ENCODE peak calls at places on chromosomes 5 and 9, in seven cellular contexts. Z is HepG2, M is cardiac fibroblast, O is PC-3, C is Peyer's patch, U is hepatocyte, V is stomach. N is an unnamed sample.

GRCh38 chr9:133839822-133840329 is 101.7 kb upstream of the SARDH start:
- DNase-seq in Z (peak), M (peak), O (no peak), C (no peak), U (peak), V (no peak), N (no peak)

GRCh38 chr5:131417240-131417869 is 153.5 kb downstream of the CDC42SE2 start:
- DNase-seq in Z (peak), M (peak), O (peak), C (peak), U (peak), V (peak), N (peak)

GRCh38 chr9:130208600-130209347 is 36.6 kb downstream of the NCS1 start:
- DNase-seq in Z (no peak), M (peak), O (no peak), C (no peak), U (no peak), V (no peak), N (no peak)

GRCh38 chr5:120684749-120685415 is 220.8 kb downstream of the PRR16 start:
- DNase-seq in Z (no peak), M (peak), O (no peak), C (no peak), U (no peak), V (no peak), N (no peak)

GRCh38 chr5:137360607-137361006 is 138.5 kb downstream of the SPOCK1 start:
- DNase-seq in Z (no peak), M (peak), O (peak), C (no peak), U (no peak), V (no peak), N (no peak)

GRCh38 chr9:115597330-115597729 is 479.4 kb upstream of the TNC start:
- DNase-seq in Z (no peak), M (peak), O (no peak), C (no peak), U (no peak), V (no peak), N (no peak)

GRCh38 chr9:128007566-128008138 is 26.9 kb upstream of the EEIG1 start:
- DNase-seq in Z (peak), M (peak), O (peak), C (peak), U (peak), V (peak), N (peak)

GRCh38 chr9:137227057-137227852 is at the start of gene RNF224:
- DNase-seq in Z (peak), M (peak), O (peak), C (peak), U (peak), V (peak), N (peak)

GRCh38 chr5:57832873-57833272 is 350.3 kb upstream of the ACTBL2 start:
- DNase-seq in Z (no peak), M (peak), O (no peak), C (no peak), U (no peak), V (no peak), N (no peak)

GRCh38 chr9:113775714-113776113 is 100.4 kb upstream of the ZNF618 start:
- DNase-seq in Z (no peak), M (no peak), O (no peak), C (no peak), U (no peak), V (no peak), N (no peak)

GRCh38 chr9:5263568-5264218 is 32.5 kb downstream of the INSL4 start:
- DNase-seq in Z (peak), M (peak), O (peak), C (no peak), U (peak), V (no peak), N (peak)

GRCh38 chr9:98916660-98917059 is 27.0 kb upstream of the COL15A1 start:
- DNase-seq in Z (no peak), M (no peak), O (no peak), C (peak), U (peak), V (no peak), N (no peak)

GRCh38 chr5:36770125-36770524 is 106.4 kb upstream of the NIPBL start:
- DNase-seq in Z (no peak), M (no peak), O (no peak), C (peak), U (no peak), V (no peak), N (no peak)

GRCh38 chr9:5902377-5902776 is 11.7 kb downstream of the MLANA start:
- DNase-seq in Z (no peak), M (no peak), O (no peak), C (no peak), U (no peak), V (no peak), N (no peak)

GRCh38 chr9:104970588-104970987 is 42.6 kb upstream of the ABCA1 start:
- DNase-seq in Z (no peak), M (peak), O (no peak), C (no peak), U (no peak), V (no peak), N (no peak)

GRCh38 chr9:22682536-22683392 is 236.1 kb downstream of the DMRTA1 start:
- DNase-seq in Z (no peak), M (peak), O (peak), C (no peak), U (no peak), V (no peak), N (no peak)

GRCh38 chr5:83551826-83552225 is 80.3 kb downstream of the VCAN start:
- DNase-seq in Z (no peak), M (peak), O (peak), C (no peak), U (peak), V (no peak), N (no peak)

GRCh38 chr5:120600639-120601038 is 136.5 kb downstream of the PRR16 start:
- DNase-seq in Z (no peak), M (no peak), O (no peak), C (no peak), U (no peak), V (no peak), N (no peak)

GRCh38 chr9:22098636-22099332 is 89.7 kb upstream of the CDKN2B start:
- DNase-seq in Z (no peak), M (peak), O (no peak), C (peak), U (peak), V (no peak), N (no peak)

GRCh38 chr9:19221326-19221725 is 9.2 kb upstream of the DENND4C start:
- DNase-seq in Z (no peak), M (no peak), O (no peak), C (no peak), U (no peak), V (no peak), N (no peak)

GRCh38 chr9:138098116-138098907 is 220.7 kb downstream of the CACNA1B start:
- DNase-seq in Z (no peak), M (no peak), O (no peak), C (peak), U (no peak), V (peak), N (peak)

GRCh38 chr5:40904205-40904993 is 4.9 kb upstream of the C7 start:
- DNase-seq in Z (peak), M (peak), O (peak), C (peak), U (peak), V (peak), N (peak)

GRCh38 chr5:51468196-51468595 is 84.9 kb downstream of the ISL1 start:
- DNase-seq in Z (no peak), M (peak), O (peak), C (no peak), U (peak), V (no peak), N (no peak)
- TF ChIP-seq CTCF in Z (no peak), M (no peak), O (peak), C (no peak), U (peak), V (no peak), N (no peak)

GRCh38 chr9:38620483-38621433 is at the start of gene ANKRD18A:
- DNase-seq in Z (peak), M (peak), O (peak), C (peak), U (peak), V (peak), N (peak)
- TF ChIP-seq CTCF in Z (peak), M (peak), O (peak), C (no peak), U (peak), V (peak), N (peak)

DNA sequence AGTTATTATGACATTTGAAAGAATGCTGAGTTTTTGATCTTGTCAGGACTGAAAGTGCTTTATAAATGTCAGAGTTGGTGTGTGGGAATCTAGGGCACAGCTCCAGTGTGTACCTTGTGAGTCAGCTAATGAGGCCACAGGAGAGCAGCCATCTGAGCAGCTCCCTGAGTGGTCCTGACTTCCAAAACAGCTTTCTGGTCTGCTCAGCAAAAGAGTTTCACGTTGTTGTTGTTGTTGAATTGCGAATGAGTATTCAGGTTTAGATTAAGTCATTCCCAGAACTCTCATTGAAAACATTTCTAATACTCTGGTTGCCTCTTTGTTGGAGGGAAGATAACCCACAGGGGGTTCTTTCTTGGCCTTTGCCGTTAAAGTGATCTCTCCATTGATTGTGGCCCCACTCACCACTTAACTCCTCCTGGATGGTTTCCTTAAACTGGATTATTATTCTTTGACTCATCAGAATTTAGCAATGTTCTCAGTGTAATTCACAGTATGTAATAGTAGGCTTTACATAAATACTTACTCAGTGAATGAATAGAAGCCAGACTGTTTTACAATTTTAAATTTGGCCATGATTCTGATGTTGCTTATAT is 125.1 kb upstream of the SGCD start:
- DNase-seq in Z (no peak), M (peak), O (no peak), C (no peak), U (peak), V (no peak), N (no peak)
- TF ChIP-seq CTCF in Z (no peak), M (no peak), O (no peak), C (no peak), U (no peak), V (no peak), N (no peak)

GRCh38 chr9:32350682-32351081 is 33.8 kb upstream of the ACO1 start:
- DNase-seq in Z (peak), M (peak), O (peak), C (no peak), U (peak), V (no peak), N (no peak)
- TF ChIP-seq CTCF in Z (peak), M (peak), O (peak), C (no peak), U (peak), V (peak), N (no peak)

GRCh38 chr5:168877132-168877895 is 298.1 kb upstream of the PANK3 start:
- DNase-seq in Z (peak), M (no peak), O (no peak), C (no peak), U (no peak), V (no peak), N (no peak)

GRCh38 chr5:168875839-168876238 is 296.7 kb upstream of the PANK3 start:
- DNase-seq in Z (no peak), M (peak), O (no peak), C (no peak), U (peak), V (no peak), N (no peak)

GRCh38 chr5:168876419-168876818 is 297.3 kb upstream of the PANK3 start:
- DNase-seq in Z (no peak), M (no peak), O (no peak), C (no peak), U (no peak), V (no peak), N (no peak)

GRCh38 chr5:168872246-168872645 is 293.1 kb upstream of the PANK3 start:
- DNase-seq in Z (no peak), M (no peak), O (no peak), C (no peak), U (no peak), V (no peak), N (no peak)

DNA sequence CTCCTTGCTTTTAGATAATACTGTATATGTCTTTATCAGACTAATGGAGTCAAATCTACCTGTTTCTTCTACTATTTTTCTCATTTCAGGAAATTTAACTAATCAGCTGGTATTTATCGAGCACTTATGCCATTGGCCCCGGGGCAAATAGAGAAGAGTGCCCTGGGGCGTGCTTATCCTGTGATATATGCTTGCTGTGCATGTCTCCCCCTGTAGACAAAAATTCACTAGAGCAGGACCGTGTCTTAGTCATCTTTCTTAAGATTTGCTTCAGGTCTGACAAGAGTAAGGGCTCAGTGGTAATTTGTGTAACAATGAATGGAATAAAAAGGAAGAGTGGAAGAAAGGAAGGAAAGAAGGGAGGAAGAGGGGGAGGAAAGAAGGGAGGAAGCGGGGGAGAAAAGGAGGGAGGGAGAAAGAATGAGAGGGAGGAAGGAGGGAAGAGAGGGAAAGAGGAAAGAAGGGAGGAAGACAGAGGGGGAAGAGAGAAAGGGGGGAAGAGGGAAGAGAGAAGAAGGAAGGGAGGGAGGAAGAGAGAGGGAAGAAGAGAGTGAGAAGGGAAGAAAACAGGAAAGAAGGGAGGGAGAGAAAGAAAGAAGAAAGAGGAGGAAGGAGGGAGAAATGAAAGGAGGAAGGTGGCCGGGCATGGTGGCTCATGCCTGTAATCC is 295.7 kb upstream of the PANK3 start:
- DNase-seq in Z (no peak), M (peak), O (peak), C (no peak), U (peak), V (no peak), N (no peak)
- TF ChIP-seq CTCF in Z (no peak), M (peak), O (peak), C (no peak), U (peak), V (no peak), N (no peak)

DNA sequence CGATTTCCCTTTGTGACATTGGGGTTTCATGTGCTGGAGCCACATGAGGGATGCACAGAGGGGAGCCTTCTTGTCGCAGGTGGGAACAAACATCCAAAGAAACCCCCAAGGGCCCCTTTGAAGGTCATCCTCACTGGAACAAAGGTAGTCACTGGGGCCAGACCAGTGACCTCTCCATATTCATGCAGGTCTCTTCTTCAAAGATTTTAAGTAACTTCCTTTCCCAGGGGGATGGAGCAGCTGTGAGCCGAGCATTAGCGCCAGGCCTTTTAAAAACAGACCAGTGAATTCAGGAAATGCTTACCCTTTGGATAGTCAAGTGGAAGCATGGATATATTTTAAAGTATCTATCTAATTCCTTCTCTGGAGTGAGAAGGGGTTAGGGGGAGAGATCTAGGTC is 33.0 kb downstream of the DAPK1 start:
- DNase-seq in Z (no peak), M (no peak), O (no peak), C (no peak), U (no peak), V (no peak), N (no peak)
- TF ChIP-seq CTCF in Z (no peak), M (no peak), O (no peak), C (no peak), U (no peak), V (no peak), N (no peak)

GRCh38 chr9:34454571-34455065 is 3.8 kb downstream of the FAM219A start:
- DNase-seq in Z (no peak), M (peak), O (peak), C (no peak), U (no peak), V (no peak), N (no peak)
- TF ChIP-seq CTCF in Z (no peak), M (peak), O (no peak), C (no peak), U (no peak), V (no peak), N (no peak)

GRCh38 chr9:93826905-93827544 is 128.1 kb downstream of the BARX1 start:
- DNase-seq in Z (no peak), M (no peak), O (no peak), C (no peak), U (no peak), V (no peak), N (no peak)

GRCh38 chr9:93826209-93826608 is 128.9 kb downstream of the BARX1 start:
- DNase-seq in Z (no peak), M (no peak), O (no peak), C (peak), U (peak), V (no peak), N (peak)

GRCh38 chr9:93828331-93829097 is 126.6 kb downstream of the BARX1 start:
- DNase-seq in Z (no peak), M (no peak), O (no peak), C (no peak), U (peak), V (no peak), N (peak)

GRCh38 chr9:93829271-93830223 is 125.6 kb downstream of the BARX1 start:
- DNase-seq in Z (no peak), M (no peak), O (no peak), C (peak), U (peak), V (no peak), N (peak)

GRCh38 chr9:93827545-93828330 is 127.4 kb downstream of the BARX1 start:
- DNase-seq in Z (peak), M (peak), O (peak), C (no peak), U (peak), V (peak), N (peak)
- TF ChIP-seq CTCF in Z (peak), M (peak), O (peak), C (no peak), U (peak), V (peak), N (peak)

GRCh38 chr5:76808142-76808691 is 10.6 kb upstream of the F2RL1 start:
- DNase-seq in Z (no peak), M (no peak), O (no peak), C (no peak), U (no peak), V (no peak), N (no peak)
- TF ChIP-seq CTCF in Z (no peak), M (no peak), O (no peak), C (no peak), U (no peak), V (no peak), N (no peak)

GRCh38 chr5:165029471-165029870 is 1524.1 kb downstream of the MAT2B start:
- DNase-seq in Z (peak), M (no peak), O (no peak), C (no peak), U (peak), V (no peak), N (no peak)
- TF ChIP-seq CTCF in Z (no peak), M (no peak), O (no peak), C (no peak), U (peak), V (no peak), N (no peak)